ENCODE peak calls at places on chromosomes 12 and 14, in ten cellular contexts. R, X, Y, D, O, L, U, J, A and Q are unnamed samples. For H3K4me1, the result is how much of the 10 kb centered on the place peaks cover.

GRCh38 chr14:67975429-67975828 is 155.8 kb downstream of the RAD51B start:
- DNase-seq in R (no peak), X (no peak), Y (no peak), D (no peak), O (no peak), L (no peak), U (no peak), J (no peak), A (no peak), Q (no peak)

GRCh38 chr14:104665663-104666522 is 23.5 kb upstream of the INF2 start:
- DNase-seq in R (no peak), X (peak), Y (peak), D (peak), O (no peak), L (no peak), U (no peak), J (peak), A (peak), Q (no peak)

GRCh38 chr14:90105756-90106155 is 44.0 kb downstream of the KCNK13 start:
- DNase-seq in R (no peak), X (no peak), Y (no peak), D (no peak), O (no peak), L (no peak), U (no peak), J (no peak), A (no peak), Q (no peak)

GRCh38 chr12:23099604-23100003 is 474.6 kb downstream of the ETNK1 start:
- DNase-seq in R (no peak), X (no peak), Y (no peak), D (no peak), O (no peak), L (no peak), U (no peak), J (no peak), A (no peak), Q (no peak)

GRCh38 chr12:55687746-55688145 is 20.0 kb downstream of the ITGA7 start:
- DNase-seq in R (no peak), X (no peak), Y (no peak), D (peak), O (no peak), L (no peak), U (no peak), J (no peak), A (no peak), Q (no peak)

GRCh38 chr14:29465095-29465494 is 462.6 kb downstream of the PRKD1 start:
- DNase-seq in R (no peak), X (no peak), Y (no peak), D (no peak), O (no peak), L (no peak), U (no peak), J (no peak), A (no peak), Q (no peak)

GRCh38 chr12:105912911-105913514 is 225.7 kb downstream of the NUAK1 start:
- DNase-seq in R (no peak), X (no peak), Y (no peak), D (no peak), O (no peak), L (no peak), U (no peak), J (no peak), A (no peak), Q (no peak)

GRCh38 chr14:50705026-50705593 is 37.0 kb upstream of the SAV1 start:
- DNase-seq in R (peak), X (no peak), Y (no peak), D (no peak), O (no peak), L (no peak), U (peak), J (no peak), A (no peak), Q (no peak)

GRCh38 chr12:95205685-95206084 is 11.6 kb downstream of the FGD6 start:
- DNase-seq in R (no peak), X (peak), Y (no peak), D (no peak), O (no peak), L (no peak), U (peak), J (peak), A (no peak), Q (no peak)

GRCh38 chr12:68446896-68447806 is 115.0 kb upstream of the MDM1 start:
- DNase-seq in R (no peak), X (no peak), Y (no peak), D (no peak), O (no peak), L (no peak), U (peak), J (no peak), A (no peak), Q (no peak)

GRCh38 chr14:88840926-88841325 is 16.5 kb downstream of the TTC8 start:
- DNase-seq in R (no peak), X (no peak), Y (no peak), D (no peak), O (no peak), L (no peak), U (no peak), J (no peak), A (no peak), Q (no peak)

GRCh38 chr12:96208346-96208745 is 14.2 kb downstream of the ELK3 start:
- DNase-seq in R (no peak), X (no peak), Y (no peak), D (no peak), O (no peak), L (no peak), U (no peak), J (no peak), A (no peak), Q (no peak)
- H3K4me1 ChIP-seq in R (half or more), X (half or more), Y (under half), D (under half), O (under half), L (under half), U (under half), J (under half), A (half or more), Q (half or more)

DNA sequence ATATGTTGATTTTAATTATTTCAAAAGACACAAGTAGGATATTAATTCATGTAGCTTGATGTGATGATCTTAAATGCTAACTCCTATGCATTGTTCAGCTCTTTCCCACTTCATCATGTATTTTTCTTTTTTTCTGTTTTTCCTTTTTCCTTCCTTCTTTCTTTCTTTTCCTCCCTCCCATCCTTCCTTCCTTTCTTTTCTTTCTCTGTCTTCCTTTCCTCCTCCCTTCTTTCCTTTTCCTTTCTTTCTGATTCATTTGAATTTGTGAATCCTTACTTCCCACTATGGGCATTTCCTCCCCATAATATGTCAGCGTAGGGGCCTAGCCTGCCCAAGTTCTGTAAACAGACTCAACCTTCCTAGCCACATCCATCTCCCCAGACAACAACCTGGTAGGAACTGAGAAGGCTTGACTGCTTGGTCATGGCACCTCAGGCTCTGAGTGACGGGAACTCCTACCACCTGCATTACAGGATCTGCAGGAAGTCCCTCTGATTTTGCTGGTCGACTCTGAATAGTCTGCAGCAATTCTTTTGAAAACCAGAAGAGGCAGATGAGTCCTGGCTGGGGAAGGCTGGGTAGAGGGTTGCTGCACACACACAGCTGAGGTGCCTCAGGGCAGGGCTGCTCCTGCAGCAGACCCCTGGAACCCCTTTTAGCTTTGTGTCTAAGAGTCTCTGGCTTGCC is 33.4 kb upstream of the BHLHE41 start:
- DNase-seq in R (no peak), X (no peak), Y (no peak), D (no peak), O (no peak), L (no peak), U (no peak), J (no peak), A (no peak), Q (no peak)
- TF ChIP-seq CTCF in R (no peak), X (no peak), Y (no peak), D (no peak), O (no peak), L (no peak), U (no peak), J (no peak), A (no peak), Q (no peak)

GRCh38 chr14:32435411-32435810 is 106.3 kb downstream of the AKAP6 start:
- DNase-seq in R (no peak), X (no peak), Y (no peak), D (no peak), O (no peak), L (no peak), U (no peak), J (no peak), A (no peak), Q (no peak)

GRCh38 chr14:32436993-32437392 is 107.9 kb downstream of the AKAP6 start:
- DNase-seq in R (no peak), X (no peak), Y (no peak), D (no peak), O (no peak), L (no peak), U (no peak), J (no peak), A (no peak), Q (no peak)

GRCh38 chr14:32432813-32433538 is 103.9 kb downstream of the AKAP6 start:
- DNase-seq in R (no peak), X (no peak), Y (no peak), D (no peak), O (no peak), L (no peak), U (no peak), J (no peak), A (no peak), Q (no peak)

GRCh38 chr14:32434180-32434579 is 105.1 kb downstream of the AKAP6 start:
- DNase-seq in R (no peak), X (no peak), Y (peak), D (no peak), O (no peak), L (peak), U (no peak), J (no peak), A (no peak), Q (no peak)

GRCh38 chr14:32434880-32435279 is 105.8 kb downstream of the AKAP6 start:
- DNase-seq in R (no peak), X (no peak), Y (no peak), D (no peak), O (no peak), L (no peak), U (no peak), J (no peak), A (no peak), Q (no peak)
- H3K4me3 ChIP-seq in R (peak), X (no peak), Y (no peak), D (no peak), O (no peak), L (no peak), U (no peak), J (no peak), A (no peak), Q (no peak)

GRCh38 chr12:89354630-89354931 is 2.3 kb upstream of the DUSP6 start:
- DNase-seq in R (no peak), X (no peak), Y (peak), D (no peak), O (no peak), L (no peak), U (peak), J (no peak), A (no peak), Q (no peak)
- H3K4me1 ChIP-seq in R (under half), X (under half), Y (under half), D (under half), O (half or more), L (under half), U (under half), J (under half), A (under half), Q (under half)